ENCODE peak calls at places on chromosomes 4 and X, in seven cellular contexts. T, B, A, D, S, Q and P are unnamed samples.
A peak's percentile ranks its signal among the peaks of the same experiment; 100 is the strongest.

GRCh38 chr4:212438-213174 is 88.3 kb downstream of the ZNF718 start:
- DNase-seq in T (peak; percentile 92), B (peak; percentile 71), A (peak; percentile 92), D (peak; percentile 89), S (peak; percentile 76), Q (peak; percentile 91), P (no peak)

GRCh38 chr4:20044502-20044911 is 207.2 kb upstream of the SLIT2 start:
- DNase-seq in T (peak; percentile 66), B (peak; percentile 50), A (no peak), D (no peak), S (peak; percentile 3), Q (no peak), P (no peak)

GRCh38 chr4:84878541-84878940 is 87.9 kb downstream of the WDFY3 start:
- DNase-seq in T (peak; percentile 28), B (peak; percentile 31), A (no peak), D (no peak), S (no peak), Q (no peak), P (no peak)

GRCh38 chrX:46574941-46575381 is 1.4 kb downstream of the CHST7 start:
- DNase-seq in T (no peak), B (no peak), A (no peak), D (peak; percentile 37), S (no peak), Q (no peak), P (no peak)

GRCh38 chr4:22794731-22795130 is 102.0 kb downstream of the GBA3 start:
- DNase-seq in T (no peak), B (no peak), A (no peak), D (no peak), S (no peak), Q (no peak), P (no peak)

GRCh38 chr4:150164956-150165355 is 86.7 kb downstream of the DCLK2 start:
- DNase-seq in T (no peak), B (no peak), A (no peak), D (no peak), S (no peak), Q (no peak), P (no peak)

GRCh38 chr4:3388461-3389185 is 53.1 kb upstream of the HGFAC start:
- DNase-seq in T (peak; percentile 86), B (peak; percentile 73), A (peak; percentile 87), D (no peak), S (peak; percentile 64), Q (no peak), P (no peak)

GRCh38 chr4:107036602-107037151 is 564 bp upstream of the DKK2 start:
- DNase-seq in T (no peak), B (no peak), A (no peak), D (no peak), S (no peak), Q (peak; percentile 10), P (peak; percentile 75)

GRCh38 chr4:7194251-7195137 is 2.2 kb downstream of the SORCS2 start:
- DNase-seq in T (no peak), B (no peak), A (no peak), D (no peak), S (no peak), Q (peak; percentile 61), P (no peak)

GRCh38 chrX:72621619-72622485 is 49.2 kb upstream of the HDAC8 start:
- DNase-seq in T (peak; percentile 18), B (peak; percentile 61), A (peak; percentile 32), D (no peak), S (peak; percentile 26), Q (no peak), P (no peak)

DNA sequence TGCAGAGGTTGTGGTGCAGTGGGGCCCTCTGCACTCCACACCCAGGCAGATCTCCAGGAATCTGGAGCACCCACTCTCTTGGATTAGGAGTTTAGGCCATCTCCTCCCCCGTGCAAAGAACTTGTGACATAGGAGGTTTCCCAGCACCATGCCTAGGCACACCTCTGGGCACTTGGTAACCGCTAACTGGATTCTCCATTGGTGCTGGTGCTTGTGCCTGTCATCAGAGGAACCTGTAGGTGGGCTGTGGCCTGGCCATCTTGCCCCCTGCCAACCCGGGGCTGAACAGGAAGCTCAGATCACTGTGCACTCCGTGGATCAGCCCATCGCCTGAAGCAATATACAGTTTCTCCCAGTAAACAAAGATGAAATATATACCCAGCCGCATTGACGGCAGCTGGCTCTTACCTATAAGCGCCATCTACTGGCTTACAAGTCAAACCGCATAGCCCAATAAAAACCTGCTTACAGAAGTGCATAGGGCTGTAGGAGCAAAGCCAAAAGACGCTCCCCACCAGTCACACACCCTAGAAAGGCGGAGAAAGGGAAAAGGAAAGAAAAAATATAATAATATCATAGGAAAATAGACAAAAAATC is 19.1 kb upstream of the TEX13B start:
- DNase-seq in T (peak; percentile 60), B (peak; percentile 36), A (peak; percentile 16), D (no peak), S (no peak), Q (no peak), P (no peak)
- TF ChIP-seq CTCF in T (peak; percentile 47), B (peak; percentile 37), A (peak; percentile 75), D (no peak), S (no peak), Q (no peak), P (peak; percentile 75)

GRCh38 chrX:129613596-129613995 is 41.2 kb downstream of the APLN start:
- DNase-seq in T (no peak), B (no peak), A (no peak), D (no peak), S (no peak), Q (no peak), P (no peak)

GRCh38 chrX:129612396-129612795 is 42.4 kb downstream of the APLN start:
- DNase-seq in T (no peak), B (no peak), A (no peak), D (no peak), S (no peak), Q (no peak), P (no peak)

GRCh38 chrX:129606918-129607317 is 47.8 kb downstream of the APLN start:
- DNase-seq in T (peak; percentile 55), B (peak; percentile 36), A (peak; percentile 12), D (peak; percentile 49), S (peak; percentile 54), Q (peak; percentile 56), P (no peak)

DNA sequence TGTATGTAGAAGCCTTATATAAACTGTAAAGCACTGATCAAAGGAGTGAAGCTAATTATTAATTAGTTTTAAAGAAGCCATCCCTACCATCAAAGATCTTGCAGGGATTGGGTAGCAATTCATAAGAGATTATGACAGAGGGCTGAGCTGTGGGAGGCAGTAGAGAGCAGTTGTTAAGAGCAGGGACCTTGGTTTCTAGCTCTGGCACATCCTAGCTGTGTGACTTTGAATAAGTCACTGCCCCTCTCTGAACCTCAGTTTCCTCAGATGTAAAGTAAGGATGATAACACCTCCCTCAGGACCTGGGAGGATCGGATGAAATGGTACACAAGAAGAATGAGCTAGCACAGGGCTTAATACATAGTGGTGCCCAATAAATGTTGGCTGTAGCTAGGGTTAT is 45.4 kb downstream of the APLN start:
- DNase-seq in T (no peak), B (no peak), A (no peak), D (no peak), S (no peak), Q (no peak), P (no peak)
- TF ChIP-seq CTCF in T (peak; percentile 15), B (peak; percentile 11), A (peak; percentile 30), D (no peak), S (no peak), Q (no peak), P (peak; percentile 24)

DNA sequence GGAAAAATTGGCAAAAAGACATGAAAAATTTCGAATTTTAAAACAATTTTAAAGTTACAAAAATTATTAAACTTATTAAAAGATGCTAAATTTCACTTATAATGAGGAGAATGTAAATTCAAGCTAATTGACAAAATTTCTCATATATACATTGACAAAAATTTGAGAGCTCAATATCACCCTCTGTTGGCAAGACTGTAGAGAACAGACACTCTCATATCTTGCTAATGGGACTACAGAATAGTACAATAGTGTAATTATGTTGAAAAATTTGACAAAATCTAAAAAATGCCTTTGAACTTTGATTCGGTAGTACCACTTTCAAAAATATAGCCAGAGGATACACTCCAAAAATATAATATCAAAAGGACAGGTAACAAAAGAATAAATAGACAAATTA is 29.8 kb downstream of the DCAF8L2 start:
- DNase-seq in T (peak; percentile 16), B (peak; percentile 8), A (no peak), D (no peak), S (no peak), Q (no peak), P (no peak)
- TF ChIP-seq CTCF in T (peak; percentile 42), B (peak; percentile 42), A (peak; percentile 41), D (no peak), S (peak; percentile 30), Q (no peak), P (peak; percentile 74)

GRCh38 chr4:155099231-155099630 is 109.2 kb upstream of the NPY2R start:
- DNase-seq in T (no peak), B (no peak), A (no peak), D (peak; percentile 11), S (no peak), Q (no peak), P (no peak)
- TF ChIP-seq CTCF in T (no peak), B (no peak), A (no peak), D (no peak), S (no peak), Q (no peak), P (no peak)

DNA sequence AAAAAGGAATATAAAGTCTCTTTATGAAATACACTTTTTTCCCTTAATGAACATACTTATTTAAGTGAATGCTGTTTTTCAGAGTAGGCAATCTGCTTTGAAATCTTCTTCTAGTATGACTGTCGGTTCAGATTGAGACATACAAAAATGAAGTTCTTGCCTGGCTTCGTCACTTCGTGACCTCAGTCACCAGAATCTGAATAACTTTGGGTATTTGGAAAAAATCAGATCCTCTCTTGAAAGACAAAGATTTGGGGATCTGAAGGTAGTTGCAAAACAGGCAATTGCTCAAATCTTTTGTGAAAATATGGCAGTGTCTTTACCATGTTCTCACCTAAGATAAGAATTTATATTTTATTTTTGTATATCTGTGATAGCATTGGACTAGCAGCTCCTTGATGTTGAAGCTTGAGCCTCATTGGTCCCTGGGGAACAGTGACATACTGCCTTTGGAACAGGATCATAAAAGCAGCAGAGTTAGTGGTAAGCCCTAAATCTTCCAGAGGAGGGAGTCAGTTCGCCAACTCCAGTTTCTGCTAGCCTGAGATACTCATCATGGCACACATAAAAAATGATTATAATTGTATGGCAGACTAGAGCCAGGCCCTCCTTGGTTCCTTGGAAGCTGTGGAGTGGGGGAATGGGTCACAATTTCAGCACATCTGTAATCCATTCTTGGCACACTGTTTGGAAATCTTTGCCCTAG is 4.9 kb downstream of the ARFIP1 start:
- DNase-seq in T (peak; percentile 61), B (peak; percentile 40), A (peak; percentile 53), D (no peak), S (no peak), Q (no peak), P (no peak)
- TF ChIP-seq CTCF in T (peak; percentile 39), B (peak; percentile 18), A (peak; percentile 22), D (no peak), S (no peak), Q (no peak), P (peak; percentile 52)